ENCODE peak calls at places on chromosomes 11 and 22, in eight cellular contexts. One of them, this sample, is unnamed.

GRCh38 chr11:9982127-9982795 is 311.8 kb downstream of the SBF2 start:
- DNase-seq in left ventricle myocardium inferior: no peak
- DNase-seq in kidney tubule cell: no peak
- DNase-seq in esophagus squamous epithelium: no peak
- DNase-seq in T-cell: no peak
- DNase-seq in KBM-7: no peak
- DNase-seq in AG04449: no peak
- DNase-seq in NCI-H82: no peak
- DNase-seq in this sample: no peak

GRCh38 chr11:130467116-130467990 is 18.9 kb downstream of the ADAMTS15 start:
- DNase-seq in left ventricle myocardium inferior: no peak
- DNase-seq in kidney tubule cell: no peak
- DNase-seq in esophagus squamous epithelium: no peak
- DNase-seq in T-cell: no peak
- DNase-seq in KBM-7: no peak
- DNase-seq in AG04449: no peak
- DNase-seq in NCI-H82: no peak
- DNase-seq in this sample: no peak

GRCh38 chr11:60872952-60873524 is 5.7 kb downstream of the ZP1 start:
- DNase-seq in left ventricle myocardium inferior: no peak
- DNase-seq in kidney tubule cell: peak
- DNase-seq in esophagus squamous epithelium: no peak
- DNase-seq in T-cell: peak
- DNase-seq in KBM-7: no peak
- DNase-seq in AG04449: peak
- DNase-seq in NCI-H82: no peak
- DNase-seq in this sample: no peak

GRCh38 chr22:49553076-49553475 is 274.6 kb downstream of the BRD1 start:
- DNase-seq in left ventricle myocardium inferior: no peak
- DNase-seq in kidney tubule cell: no peak
- DNase-seq in esophagus squamous epithelium: no peak
- DNase-seq in T-cell: no peak
- DNase-seq in KBM-7: no peak
- DNase-seq in AG04449: no peak
- DNase-seq in NCI-H82: no peak
- DNase-seq in this sample: no peak

GRCh38 chr11:8258289-8258688 is 5.4 kb downstream of the LMO1 start:
- DNase-seq in left ventricle myocardium inferior: no peak
- DNase-seq in kidney tubule cell: peak
- DNase-seq in esophagus squamous epithelium: no peak
- DNase-seq in T-cell: no peak
- DNase-seq in KBM-7: peak
- DNase-seq in AG04449: no peak
- DNase-seq in NCI-H82: no peak
- DNase-seq in this sample: no peak

GRCh38 chr11:64342869-64343739 is 3.1 kb downstream of the CCDC88B start:
- DNase-seq in left ventricle myocardium inferior: no peak
- DNase-seq in kidney tubule cell: no peak
- DNase-seq in esophagus squamous epithelium: no peak
- DNase-seq in T-cell: no peak
- DNase-seq in KBM-7: no peak
- DNase-seq in AG04449: no peak
- DNase-seq in NCI-H82: no peak
- DNase-seq in this sample: no peak

GRCh38 chr22:25016311-25016710 is 63.8 kb downstream of the KIAA1671 start:
- DNase-seq in left ventricle myocardium inferior: no peak
- DNase-seq in kidney tubule cell: no peak
- DNase-seq in esophagus squamous epithelium: no peak
- DNase-seq in T-cell: no peak
- DNase-seq in KBM-7: no peak
- DNase-seq in AG04449: no peak
- DNase-seq in NCI-H82: no peak
- DNase-seq in this sample: no peak

GRCh38 chr22:47287516-47287915 is 525.1 kb downstream of the TBC1D22A start:
- DNase-seq in left ventricle myocardium inferior: no peak
- DNase-seq in kidney tubule cell: no peak
- DNase-seq in esophagus squamous epithelium: no peak
- DNase-seq in T-cell: no peak
- DNase-seq in KBM-7: no peak
- DNase-seq in AG04449: no peak
- DNase-seq in NCI-H82: no peak
- DNase-seq in this sample: no peak

GRCh38 chr11:1449516-1450270 is 36.9 kb downstream of the MOB2 start:
- DNase-seq in left ventricle myocardium inferior: no peak
- DNase-seq in kidney tubule cell: no peak
- DNase-seq in esophagus squamous epithelium: no peak
- DNase-seq in T-cell: no peak
- DNase-seq in KBM-7: no peak
- DNase-seq in AG04449: no peak
- DNase-seq in NCI-H82: no peak
- DNase-seq in this sample: no peak

GRCh38 chr11:3093281-3094191 is 36.3 kb upstream of the CARS1 start:
- DNase-seq in left ventricle myocardium inferior: no peak
- DNase-seq in kidney tubule cell: no peak
- DNase-seq in esophagus squamous epithelium: no peak
- DNase-seq in T-cell: no peak
- DNase-seq in KBM-7: no peak
- DNase-seq in AG04449: no peak
- DNase-seq in NCI-H82: peak
- DNase-seq in this sample: no peak

GRCh38 chr22:50186789-50187523 is 1.2 kb downstream of the TRABD start:
- DNase-seq in left ventricle myocardium inferior: no peak
- DNase-seq in kidney tubule cell: no peak
- DNase-seq in esophagus squamous epithelium: no peak
- DNase-seq in T-cell: no peak
- DNase-seq in KBM-7: no peak
- DNase-seq in AG04449: no peak
- DNase-seq in NCI-H82: peak
- DNase-seq in this sample: no peak

GRCh38 chr11:57116654-57117053 is 65.1 kb upstream of the LRRC55 start:
- DNase-seq in left ventricle myocardium inferior: peak
- DNase-seq in kidney tubule cell: peak
- DNase-seq in esophagus squamous epithelium: no peak
- DNase-seq in T-cell: no peak
- DNase-seq in KBM-7: peak
- DNase-seq in AG04449: peak
- DNase-seq in NCI-H82: peak
- DNase-seq in this sample: no peak

GRCh38 chr11:47178737-47179654 is 2.3 kb upstream of the ARFGAP2 start:
- DNase-seq in left ventricle myocardium inferior: no peak
- DNase-seq in kidney tubule cell: no peak
- DNase-seq in esophagus squamous epithelium: no peak
- DNase-seq in T-cell: no peak
- DNase-seq in KBM-7: no peak
- DNase-seq in AG04449: no peak
- DNase-seq in NCI-H82: no peak
- DNase-seq in this sample: no peak